ENCODE peak calls at places on chromosomes 1 and 21, in seven cellular contexts. G, R, B, L, Y, W and P are unnamed samples.
A peak's percentile ranks its signal among the peaks of the same experiment; 100 is the strongest.

GRCh38 chr1:75130865-75131592 is 3.2 kb upstream of the LHX8 start:
- DNase-seq in G (no peak), R (no peak), B (no peak), L (no peak), Y (no peak), W (peak; percentile 59), P (no peak)

GRCh38 chr1:97677702-97678101 is 243.1 kb downstream of the DPYD start:
- DNase-seq in G (no peak), R (no peak), B (no peak), L (no peak), Y (no peak), W (no peak), P (no peak)

GRCh38 chr1:198932351-198932991 is 293.6 kb downstream of the PTPRC start:
- DNase-seq in G (no peak), R (no peak), B (no peak), L (no peak), Y (no peak), W (no peak), P (no peak)

GRCh38 chr1:168114845-168115244 is 21.9 kb downstream of the GPR161 start:
- DNase-seq in G (no peak), R (no peak), B (no peak), L (no peak), Y (no peak), W (no peak), P (no peak)

GRCh38 chr1:106798991-106799390 is 257.5 kb upstream of the PRMT6 start:
- DNase-seq in G (no peak), R (no peak), B (peak; percentile 10), L (no peak), Y (no peak), W (no peak), P (peak; percentile 6)

GRCh38 chr1:27099154-27099903 is 55.6 kb downstream of the SLC9A1 start:
- DNase-seq in G (no peak), R (no peak), B (peak; percentile 73), L (no peak), Y (peak; percentile 76), W (no peak), P (peak; percentile 80)

GRCh38 chr21:45076245-45076661 is 1.9 kb downstream of the ADARB1 start:
- DNase-seq in G (no peak), R (no peak), B (peak; percentile 64), L (no peak), Y (no peak), W (no peak), P (no peak)

GRCh38 chr1:109482242-109482641 is 1.5 kb upstream of the ATXN7L2 start:
- DNase-seq in G (no peak), R (no peak), B (no peak), L (no peak), Y (no peak), W (no peak), P (no peak)

GRCh38 chr1:77994117-77994516 is 10.6 kb upstream of the DNAJB4 start:
- DNase-seq in G (no peak), R (no peak), B (no peak), L (no peak), Y (no peak), W (no peak), P (no peak)

GRCh38 chr1:58089898-58090535 is 456.5 kb downstream of the OMA1 start:
- DNase-seq in G (no peak), R (no peak), B (no peak), L (peak; percentile 21), Y (no peak), W (no peak), P (no peak)
- TF ChIP-seq CTCF in G (no peak), R (no peak), B (no peak), L (no peak), Y (no peak), W (no peak), P (no peak)

GRCh38 chr1:115450641-115451040 is 112.6 kb upstream of the NGF start:
- DNase-seq in G (no peak), R (no peak), B (no peak), L (no peak), Y (no peak), W (no peak), P (no peak)

GRCh38 chr1:115452600-115453329 is 114.7 kb upstream of the NGF start:
- DNase-seq in G (no peak), R (no peak), B (no peak), L (no peak), Y (no peak), W (no peak), P (no peak)

GRCh38 chr1:115456441-115456961 is 118.5 kb upstream of the NGF start:
- DNase-seq in G (no peak), R (peak; percentile 9), B (no peak), L (no peak), Y (peak; percentile 77), W (no peak), P (peak; percentile 61)

GRCh38 chr1:115454835-115455511 is 116.9 kb upstream of the NGF start:
- DNase-seq in G (peak; percentile 39), R (no peak), B (no peak), L (no peak), Y (no peak), W (no peak), P (no peak)

GRCh38 chr1:115453666-115454065 is 115.6 kb upstream of the NGF start:
- DNase-seq in G (no peak), R (no peak), B (no peak), L (no peak), Y (no peak), W (no peak), P (no peak)
- TF ChIP-seq CTCF in G (no peak), R (no peak), B (no peak), L (no peak), Y (no peak), W (no peak), P (no peak)

DNA sequence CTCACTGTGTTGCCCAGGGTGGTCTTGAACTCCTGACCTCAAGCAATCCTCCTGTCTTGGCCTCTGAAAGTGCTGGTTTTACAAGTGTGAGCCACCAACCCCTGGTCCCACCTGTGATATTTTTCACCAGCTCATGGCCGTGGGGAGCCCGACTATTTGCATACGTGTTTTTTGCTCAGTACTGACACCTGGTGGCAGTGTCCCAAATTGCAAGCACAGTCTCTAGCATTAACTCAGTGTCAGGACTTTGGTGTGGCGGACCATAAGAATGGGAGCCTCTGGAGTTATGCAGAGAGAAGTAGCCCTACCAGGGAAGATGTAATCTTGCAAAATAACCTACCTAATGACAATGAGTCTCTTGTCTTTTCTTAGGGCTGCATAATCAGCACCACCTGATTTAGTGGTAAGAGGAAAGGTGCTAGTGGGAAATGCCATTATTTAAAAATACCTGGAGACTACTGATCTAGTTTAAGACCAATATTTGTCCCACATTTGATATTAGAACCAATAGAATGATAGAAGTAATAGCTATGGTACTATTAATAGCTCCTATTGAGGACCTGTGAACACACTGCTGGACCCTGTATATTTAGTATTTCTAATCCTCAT is 305.4 kb downstream of the DISC1 start:
- DNase-seq in G (no peak), R (no peak), B (no peak), L (no peak), Y (no peak), W (peak; percentile 74), P (peak; percentile 65)
- TF ChIP-seq CTCF in G (peak; percentile 39), R (peak; percentile 68), B (peak; percentile 79), L (peak; percentile 51), Y (peak; percentile 39), W (peak; percentile 90), P (peak; percentile 81)

DNA sequence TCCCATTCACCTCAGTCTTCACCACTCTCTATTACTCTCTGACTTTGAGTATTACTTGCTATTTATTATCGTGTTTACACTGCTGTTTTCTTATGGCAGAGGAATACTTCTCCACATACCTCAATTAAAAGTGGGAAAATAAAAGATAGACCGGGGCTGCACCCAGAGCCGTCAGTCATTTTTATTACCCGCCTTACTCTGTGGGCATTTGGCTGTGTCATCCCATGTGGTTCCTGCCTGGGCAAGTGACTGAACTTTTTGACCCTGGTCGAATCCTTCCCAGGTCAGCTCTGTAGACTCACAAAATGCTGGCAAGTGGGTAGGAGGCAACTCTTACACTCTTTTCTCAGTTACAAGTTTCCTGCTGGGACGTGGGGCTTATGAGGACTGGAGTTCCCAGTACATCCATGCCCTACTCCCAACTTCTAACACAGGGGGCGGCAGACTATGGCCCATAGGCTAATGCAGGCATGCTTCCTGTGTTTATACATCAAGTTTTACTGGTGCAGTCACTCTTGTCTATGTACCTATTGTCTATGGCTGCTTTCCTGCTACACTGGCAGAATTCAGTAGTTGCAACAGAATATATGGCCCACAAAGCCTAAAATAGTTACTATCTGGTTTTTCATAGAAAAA is 69.5 kb upstream of the KCND3 start:
- DNase-seq in G (no peak), R (no peak), B (no peak), L (no peak), Y (no peak), W (peak; percentile 48), P (no peak)
- TF ChIP-seq CTCF in G (no peak), R (no peak), B (no peak), L (no peak), Y (no peak), W (peak; percentile 16), P (peak; percentile 19)

GRCh38 chr1:19406680-19407079 is 78.7 kb downstream of the CAPZB start:
- DNase-seq in G (no peak), R (no peak), B (no peak), L (no peak), Y (no peak), W (no peak), P (no peak)

GRCh38 chr1:19403256-19403655 is 82.1 kb downstream of the CAPZB start:
- DNase-seq in G (no peak), R (no peak), B (no peak), L (no peak), Y (no peak), W (no peak), P (no peak)

GRCh38 chr1:19405761-19406481 is 79.4 kb downstream of the CAPZB start:
- DNase-seq in G (peak; percentile 67), R (no peak), B (no peak), L (no peak), Y (no peak), W (no peak), P (peak; percentile 95)

GRCh38 chr1:19404748-19405147 is 80.6 kb downstream of the CAPZB start:
- DNase-seq in G (no peak), R (no peak), B (no peak), L (no peak), Y (no peak), W (no peak), P (peak; percentile 32)

GRCh38 chr1:19405195-19405760 is 80.1 kb downstream of the CAPZB start:
- DNase-seq in G (no peak), R (no peak), B (no peak), L (no peak), Y (no peak), W (no peak), P (peak; percentile 76)
- TF ChIP-seq CTCF in G (peak; percentile 27), R (no peak), B (peak; percentile 49), L (peak; percentile 10), Y (peak; percentile 12), W (no peak), P (peak; percentile 59)

GRCh38 chr1:188782220-188782841 is 1695.3 kb downstream of the BRINP3 start:
- DNase-seq in G (no peak), R (peak; percentile 9), B (peak; percentile 1), L (peak; percentile 21), Y (no peak), W (peak; percentile 24), P (peak; percentile 42)
- TF ChIP-seq CTCF in G (no peak), R (peak; percentile 87), B (peak; percentile 80), L (peak; percentile 84), Y (no peak), W (peak; percentile 43), P (peak; percentile 49)

GRCh38 chr1:234484218-234484617 is 5.2 kb upstream of the TARBP1 start:
- DNase-seq in G (no peak), R (no peak), B (no peak), L (no peak), Y (no peak), W (no peak), P (no peak)
- TF ChIP-seq CTCF in G (no peak), R (no peak), B (no peak), L (no peak), Y (no peak), W (no peak), P (no peak)